ENCODE peak calls at places on chromosomes 2 and 18, in four cellular contexts. V is stomach, M is Peyer's patch, H is upper lobe of left lung. I is an unnamed sample. For H3K9me3, the result is how much of the 10 kb centered on the place peaks cover.

GRCh38 chr2:182866461-182867369 is at the start of gene FRZB:
- DNase-seq in V (peak), M (peak), H (peak), I (peak)

GRCh38 chr2:240989451-240990265 is 8.8 kb upstream of the SNED1 start:
- DNase-seq in V (peak), H (peak), M (no peak), I (peak)

GRCh38 chr2:231455890-231456289 is 8.4 kb downstream of the NCL start:
- DNase-seq in H (no peak), V (no peak), M (no peak), I (no peak)

GRCh38 chr2:437180-437579 is 149.3 kb upstream of the ALKAL2 start:
- DNase-seq in H (no peak), V (no peak), M (no peak), I (no peak)

GRCh38 chr2:122194546-122194945 is 439.1 kb downstream of the TSN start:
- DNase-seq in H (no peak), M (no peak), V (no peak), I (no peak)

GRCh38 chr2:66170681-66171234 is 264.2 kb upstream of the MEIS1 start:
- DNase-seq in M (no peak), V (no peak), H (no peak), I (no peak)

GRCh38 chr18:47872426-47872825 is 58.0 kb downstream of the SMAD2 start:
- DNase-seq in M (no peak), H (no peak), V (no peak), I (no peak)

GRCh38 chr18:54641734-54642133 is 50.7 kb downstream of the DYNAP start:
- DNase-seq in H (no peak), M (no peak), V (no peak), I (no peak)

GRCh38 chr2:216441308-216442010 is 29.2 kb downstream of the SMARCAL1 start:
- DNase-seq in M (no peak), V (no peak), H (no peak), I (no peak)

GRCh38 chr2:197273485-197273884 is 37.1 kb downstream of the ANKRD44 start:
- DNase-seq in H (no peak), V (peak), M (no peak), I (no peak)

GRCh38 chr2:159379181-159379580 is 92.7 kb upstream of the WDSUB1 start:
- DNase-seq in H (no peak), M (no peak), V (no peak), I (no peak)

GRCh38 chr2:21317131-21317530 is 193.4 kb downstream of the TDRD15 start:
- DNase-seq in M (no peak), V (peak), H (no peak), I (peak)

GRCh38 chr2:199108056-199108455 is 349.7 kb downstream of the SATB2 start:
- DNase-seq in V (no peak), H (no peak), M (no peak), I (no peak)

GRCh38 chr2:130808482-130809268 is 28.0 kb upstream of the ARHGEF4 start:
- DNase-seq in V (no peak), M (no peak), H (no peak), I (no peak)

GRCh38 chr2:43939695-43940094 is 56.1 kb downstream of the LRPPRC start:
- DNase-seq in H (no peak), M (no peak), V (no peak), I (no peak)

GRCh38 chr2:191178066-191178701 is 27.4 kb upstream of the STAT4 start:
- DNase-seq in V (no peak), M (no peak), H (no peak), I (no peak)

GRCh38 chr2:29450823-29451222 is 335.6 kb downstream of the CLIP4 start:
- DNase-seq in V (no peak), H (no peak), M (no peak), I (no peak)

GRCh38 chr2:70627499-70627898 is 73.9 kb upstream of the TGFA start:
- DNase-seq in V (no peak), M (no peak), H (no peak), I (no peak)

GRCh38 chr2:161139098-161139987 is 20.9 kb upstream of the TANK start:
- DNase-seq in M (no peak), H (no peak), V (no peak), I (no peak)

GRCh38 chr2:38601463-38602135 is 1.1 kb downstream of the HNRNPLL start:
- DNase-seq in V (no peak), M (no peak), H (no peak), I (no peak)

GRCh38 chr18:13603304-13604019 is 122.9 kb downstream of the FAM210A start:
- DNase-seq in V (no peak), H (no peak), M (no peak), I (peak)

GRCh38 chr2:106667478-106668077 is 180.4 kb downstream of the CD8B2 start:
- DNase-seq in M (no peak), V (no peak), H (no peak), I (no peak)

GRCh38 chr2:58215429-58215828 is 25.7 kb downstream of the FANCL start:
- DNase-seq in V (no peak), M (no peak), H (no peak), I (peak)

GRCh38 chr2:130869441-130870160 is 32.9 kb downstream of the ARHGEF4 start:
- DNase-seq in H (no peak), V (peak), M (no peak), I (no peak)

GRCh38 chr2:85455552-85456090 is 37.1 kb downstream of the SH2D6 start:
- DNase-seq in H (no peak), M (no peak), V (no peak), I (no peak)

GRCh38 chr2:163800889-163801498 is 65.2 kb upstream of the FIGN start:
- DNase-seq in H (no peak), V (no peak), M (no peak), I (no peak)

GRCh38 chr2:240462704-240463273 is 27.3 kb downstream of the GPC1 start:
- DNase-seq in V (no peak), H (peak), M (no peak), I (no peak)

DNA sequence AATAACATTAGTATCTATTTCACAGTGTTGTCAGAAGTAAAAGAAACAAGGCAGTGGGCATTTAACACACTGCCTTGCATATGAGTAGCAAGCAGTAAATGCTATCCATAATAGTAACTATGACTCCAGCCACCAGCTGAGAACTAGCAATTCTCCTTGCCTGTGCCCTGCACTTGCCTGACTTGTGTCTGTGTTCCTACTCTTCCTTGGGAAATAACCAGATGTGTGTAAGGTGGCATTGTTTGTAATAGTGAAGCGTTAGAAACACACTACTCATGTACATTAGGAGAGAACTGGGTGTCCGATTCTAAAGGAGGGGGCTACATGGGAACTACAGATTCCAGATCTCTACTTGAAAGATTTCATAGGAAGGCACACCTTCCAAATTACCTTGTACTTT is 197.8 kb downstream of the STK39 start:
- DNase-seq in H (no peak), V (no peak), M (no peak), I (no peak)
- H3K9me3 ChIP-seq in H (under half), V (under half), M (under half), I (under half)

GRCh38 chr2:126664234-126664633 is 8.3 kb downstream of the GYPC start:
- DNase-seq in M (no peak), V (no peak), H (no peak), I (no peak)
- TF ChIP-seq POLR2A in M (no peak), V (no peak), H (no peak), I (no peak)

DNA sequence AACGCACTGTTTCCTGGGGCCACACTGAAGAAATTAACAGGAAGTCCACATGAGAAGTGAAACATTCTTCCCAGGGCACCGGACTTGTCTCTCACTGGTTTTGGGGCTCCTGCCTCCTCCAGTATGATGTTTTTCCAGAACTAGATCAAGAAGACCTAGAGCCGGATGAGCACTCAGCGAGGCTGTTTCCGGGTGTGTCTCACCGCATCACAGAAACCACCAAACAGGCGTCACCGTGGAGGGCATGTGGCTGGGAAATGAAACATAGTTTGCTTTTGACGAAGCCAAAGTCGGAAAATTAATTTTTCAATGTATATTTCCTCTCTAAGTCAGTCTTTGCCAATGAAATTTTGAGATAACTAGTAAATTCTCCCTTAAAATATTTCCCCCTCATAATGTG is 314.0 kb upstream of the SALL3 start:
- DNase-seq in H (no peak), V (no peak), M (no peak), I (no peak)
- H3K9me3 ChIP-seq in H (under half), V (under half), M (under half), I (under half)

DNA sequence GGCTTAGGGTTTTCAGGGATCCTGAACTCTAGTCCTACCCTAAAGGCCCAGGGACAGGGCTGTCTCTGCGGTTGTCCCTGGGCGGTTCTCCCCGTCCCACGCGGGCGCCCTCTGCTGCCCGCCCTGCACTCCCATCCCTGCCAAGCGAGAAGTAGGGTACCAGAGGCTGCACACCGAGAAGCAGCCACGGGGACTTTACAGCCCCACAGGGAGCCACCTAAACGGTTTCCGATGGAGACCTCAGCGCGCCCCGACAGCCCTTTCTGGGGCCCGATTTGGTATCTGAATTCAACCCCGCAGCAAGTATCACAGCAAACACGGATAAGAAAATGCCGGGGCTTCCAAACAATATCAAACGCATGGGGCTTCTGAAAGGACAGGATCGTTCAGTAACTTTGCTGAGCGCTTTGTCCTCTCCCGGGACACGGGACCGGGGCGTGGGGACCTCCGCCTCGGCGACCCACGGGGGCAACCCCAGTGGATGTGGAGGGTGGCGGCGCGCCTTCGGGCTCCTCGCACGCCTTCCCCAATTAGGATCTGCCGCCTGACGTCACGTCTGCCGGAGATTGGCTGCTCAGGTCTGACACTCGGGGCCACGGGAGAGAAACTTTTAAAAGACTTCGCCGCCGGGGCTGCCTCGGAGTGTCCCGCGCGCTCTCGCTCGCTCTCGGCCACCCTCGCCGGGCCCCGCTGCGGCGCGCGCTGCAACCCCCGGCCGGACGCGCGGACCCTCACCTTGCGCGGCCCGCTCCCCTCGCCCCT is at the start of gene LTBP1:
- DNase-seq in V (peak), H (peak), M (peak), I (peak)
- TF ChIP-seq POLR2A in V (no peak), H (no peak), M (peak), I (no peak)

GRCh38 chr2:234203135-234203984 is 152.9 kb downstream of the SPP2 start:
- DNase-seq in H (no peak), M (no peak), V (no peak), I (no peak)
- H3K9me3 ChIP-seq in H (under half), M (under half), V (under half), I (under half)

I was measured in testis.